ENCODE peak calls at places on chromosome 2, in six cellular contexts. I, B, C, W, U and M are unnamed samples.

GRCh38 chr2:67854103-67854502 is 208.7 kb downstream of the C1D start:
- DNase-seq in I (no peak), B (no peak), C (no peak), W (no peak), U (no peak), M (no peak)

GRCh38 chr2:164028764-164029534 is 293.1 kb upstream of the FIGN start:
- DNase-seq in I (no peak), B (no peak), C (no peak), W (no peak), U (no peak), M (peak; percentile 91)

GRCh38 chr2:74845991-74846390 is 12.1 kb downstream of the HK2 start:
- DNase-seq in I (no peak), B (no peak), C (no peak), W (no peak), U (no peak), M (no peak)

GRCh38 chr2:148607553-148607952 is 37.0 kb upstream of the EPC2 start:
- DNase-seq in I (no peak), B (no peak), C (no peak), W (no peak), U (no peak), M (no peak)

GRCh38 chr2:9644603-9645002 is 13.8 kb upstream of the YWHAQ start:
- DNase-seq in I (no peak), B (no peak), C (no peak), W (no peak), U (no peak), M (no peak)

GRCh38 chr2:160334028-160334729 is 134.1 kb upstream of the ITGB6 start:
- DNase-seq in I (no peak), B (no peak), C (no peak), W (no peak), U (no peak), M (no peak)

GRCh38 chr2:9655441-9656269 is 24.9 kb upstream of the YWHAQ start:
- DNase-seq in I (peak; percentile 86), B (no peak), C (no peak), W (no peak), U (no peak), M (no peak)

GRCh38 chr2:188318161-188318749 is 26.6 kb downstream of the GULP1 start:
- DNase-seq in I (no peak), B (no peak), C (no peak), W (no peak), U (no peak), M (peak; percentile 61)

GRCh38 chr2:160411167-160411566 is 82.4 kb downstream of the RBMS1 start:
- DNase-seq in I (peak; percentile 55), B (no peak), C (no peak), W (no peak), U (no peak), M (no peak)

GRCh38 chr2:48886919-48887318 is 131.4 kb upstream of the LHCGR start:
- DNase-seq in I (no peak), B (no peak), C (no peak), W (no peak), U (no peak), M (no peak)
- H3K4me1 ChIP-seq in I (no peaks in the 10 kb centered on the region), B (no peaks in the 10 kb centered on the region), C (no peaks in the 10 kb centered on the region), W (no peaks in the 10 kb centered on the region), U (no peaks in the 10 kb centered on the region), M (peaks cover 15% of the 10 kb centered on the region)

GRCh38 chr2:150047731-150048130 is 439.7 kb downstream of the RND3 start:
- DNase-seq in I (no peak), B (no peak), C (no peak), W (no peak), U (no peak), M (no peak)

GRCh38 chr2:150041721-150042450 is 445.6 kb downstream of the RND3 start:
- DNase-seq in I (no peak), B (no peak), C (no peak), W (no peak), U (no peak), M (no peak)

GRCh38 chr2:150046211-150046610 is 441.3 kb downstream of the RND3 start:
- DNase-seq in I (peak; percentile 47), B (no peak), C (no peak), W (no peak), U (no peak), M (no peak)

GRCh38 chr2:150042844-150043503 is 444.5 kb downstream of the RND3 start:
- DNase-seq in I (no peak), B (no peak), C (no peak), W (peak; percentile 9), U (no peak), M (no peak)

DNA sequence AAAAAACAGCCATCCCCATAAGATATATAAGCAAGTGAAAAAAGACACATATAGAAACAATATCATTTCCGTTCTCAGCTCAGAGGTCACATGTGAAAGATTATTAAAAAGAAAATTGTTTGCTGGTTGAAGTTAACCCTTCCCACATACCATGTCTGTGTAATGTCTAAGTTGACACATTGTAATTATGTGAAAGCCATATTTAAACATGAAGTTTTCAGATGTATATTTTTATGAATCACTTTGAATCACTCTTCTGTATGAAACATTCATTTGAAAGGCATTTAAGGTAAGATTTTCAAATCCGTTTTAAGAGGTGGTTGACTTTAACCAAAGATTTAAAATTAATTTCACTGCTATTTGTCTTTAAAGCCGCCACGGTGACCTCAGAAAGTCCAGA is 441.9 kb downstream of the RND3 start:
- DNase-seq in I (no peak), B (no peak), C (no peak), W (no peak), U (no peak), M (no peak)
- H3K4me3 ChIP-seq in I (no peak overlapping the region), B (no peak overlapping the region), C (no peak overlapping the region), W (no peak overlapping the region), U (no peak overlapping the region), M (no peak overlapping the region)

DNA sequence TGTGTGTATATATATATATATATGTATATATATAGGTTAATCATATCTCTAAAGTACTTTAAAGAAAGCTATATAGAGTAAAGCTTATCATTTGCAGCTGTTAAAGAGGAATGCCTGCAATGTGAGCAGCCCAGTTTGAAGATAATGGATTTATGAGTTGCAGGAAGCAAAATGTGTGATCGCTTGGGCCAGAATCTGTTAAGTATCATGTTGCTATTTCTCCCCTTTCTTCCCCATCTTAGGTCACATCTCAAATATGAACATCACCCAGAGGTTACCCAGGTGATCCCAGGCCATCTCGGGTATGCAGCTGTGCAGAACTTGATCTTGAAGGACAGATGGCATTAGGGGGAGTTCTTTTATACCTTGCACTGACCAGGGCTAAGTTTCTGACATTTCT is 316.5 kb downstream of the MTX2 start:
- DNase-seq in I (no peak), B (no peak), C (no peak), W (peak; percentile 29), U (no peak), M (no peak)
- H3K27me3 ChIP-seq in I (no peaks in the 10 kb centered on the region), B (no peaks in the 10 kb centered on the region), C (peaks cover 5% of the 10 kb centered on the region), W (no peaks in the 10 kb centered on the region), U (peaks cover 3% of the 10 kb centered on the region), M (peaks cover 32% of the 10 kb centered on the region)

GRCh38 chr2:231189171-231189530 is 9.3 kb upstream of the ARMC9 start:
- DNase-seq in I (no peak), B (no peak), C (no peak), W (no peak), U (no peak), M (no peak)
- H3K4me1 ChIP-seq in I (peaks cover 10% of the 10 kb centered on the region), B (peaks cover 34% of the 10 kb centered on the region), C (peaks cover 23% of the 10 kb centered on the region), W (no peaks in the 10 kb centered on the region), U (no peaks in the 10 kb centered on the region), M (no peaks in the 10 kb centered on the region)

DNA sequence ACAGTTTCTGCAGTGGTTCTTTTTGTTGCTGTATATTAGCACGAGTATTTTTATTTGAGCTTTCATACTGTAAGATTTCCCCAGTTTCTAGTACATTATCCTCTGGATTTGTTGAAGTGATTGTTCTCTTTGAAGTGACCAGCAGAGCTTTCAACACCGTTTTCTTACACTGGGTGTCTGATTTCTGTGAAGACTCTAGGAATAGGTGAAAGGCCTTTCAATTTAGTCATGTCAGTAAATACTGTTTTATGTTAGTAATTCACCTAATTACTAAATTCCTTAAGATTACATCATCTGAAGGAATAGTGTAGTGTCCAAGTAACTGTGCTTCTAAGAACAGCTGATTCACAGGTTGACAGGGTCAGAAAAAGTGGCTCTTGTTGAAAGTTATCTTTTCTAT is 2.3 kb downstream of the PPM1B start:
- DNase-seq in I (no peak), B (no peak), C (no peak), W (no peak), U (no peak), M (no peak)
- H3K4me3 ChIP-seq in I (peak overlapping the region; percentile 87), B (peak overlapping the region; percentile 88), C (peak overlapping the region; percentile 91), W (peak overlapping the region; percentile 86), U (peak overlapping the region; percentile 83), M (peak overlapping the region; percentile 96)

GRCh38 chr2:26567534-26567933 is 73.6 kb downstream of the CIB4 start:
- DNase-seq in I (no peak), B (no peak), C (peak; percentile 22), W (no peak), U (no peak), M (no peak)

GRCh38 chr2:26569216-26570082 is 71.7 kb downstream of the CIB4 start:
- DNase-seq in I (peak; percentile 26), B (no peak), C (peak; percentile 30), W (no peak), U (no peak), M (no peak)

GRCh38 chr2:26566081-26566375 is 75.1 kb downstream of the CIB4 start:
- DNase-seq in I (no peak), B (no peak), C (peak; percentile 34), W (no peak), U (no peak), M (no peak)

GRCh38 chr2:26570083-26570430 is 71.1 kb downstream of the CIB4 start:
- DNase-seq in I (no peak), B (no peak), C (peak; percentile 21), W (no peak), U (no peak), M (peak; percentile 6)

DNA sequence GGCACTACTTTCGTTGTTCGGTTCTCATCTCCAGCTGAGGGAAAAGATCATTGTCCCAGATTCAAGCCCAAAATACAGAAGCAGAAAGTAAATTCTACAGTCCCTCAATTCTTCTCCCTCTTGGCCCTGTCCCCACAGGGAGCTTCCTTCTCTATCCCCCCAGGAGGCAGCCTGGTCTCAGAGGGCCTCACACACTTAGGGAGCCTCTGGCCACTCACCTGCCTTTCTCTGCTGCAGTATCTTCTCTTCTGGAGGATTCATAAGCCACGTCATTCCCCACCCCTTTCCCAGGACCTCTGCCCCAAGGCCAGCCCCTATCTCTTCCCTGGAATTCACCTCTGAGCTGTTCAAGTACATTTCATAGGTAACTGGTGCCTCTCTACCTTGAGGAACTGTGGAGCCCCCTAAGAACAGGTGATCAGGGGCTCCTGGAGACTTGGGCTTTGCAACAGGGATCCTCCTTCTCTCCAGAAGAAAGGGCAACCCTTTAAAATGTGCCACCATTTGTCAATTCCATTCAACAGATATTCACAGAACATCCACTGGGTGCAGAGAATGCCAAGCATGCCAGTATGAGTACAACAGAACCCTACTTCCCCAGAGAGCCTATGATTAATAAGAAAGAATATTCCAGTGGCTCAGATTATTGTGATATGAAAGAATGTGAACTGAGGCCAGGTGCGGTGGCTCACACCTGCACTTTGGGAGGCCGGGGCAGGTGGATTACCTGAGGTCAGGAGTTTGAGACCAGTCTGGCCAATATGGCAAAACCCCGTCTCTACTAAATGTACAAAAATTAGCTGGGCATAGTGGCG is 72.9 kb downstream of the CIB4 start:
- DNase-seq in I (peak; percentile 15), B (no peak), C (peak; percentile 7), W (no peak), U (no peak), M (no peak)
- H3K27me3 ChIP-seq in I (peaks cover 60% of the 10 kb centered on the region), B (peaks cover 57% of the 10 kb centered on the region), C (peaks cover 30% of the 10 kb centered on the region), W (peaks cover 51% of the 10 kb centered on the region), U (no peaks in the 10 kb centered on the region), M (peaks cover 39% of the 10 kb centered on the region)

DNA sequence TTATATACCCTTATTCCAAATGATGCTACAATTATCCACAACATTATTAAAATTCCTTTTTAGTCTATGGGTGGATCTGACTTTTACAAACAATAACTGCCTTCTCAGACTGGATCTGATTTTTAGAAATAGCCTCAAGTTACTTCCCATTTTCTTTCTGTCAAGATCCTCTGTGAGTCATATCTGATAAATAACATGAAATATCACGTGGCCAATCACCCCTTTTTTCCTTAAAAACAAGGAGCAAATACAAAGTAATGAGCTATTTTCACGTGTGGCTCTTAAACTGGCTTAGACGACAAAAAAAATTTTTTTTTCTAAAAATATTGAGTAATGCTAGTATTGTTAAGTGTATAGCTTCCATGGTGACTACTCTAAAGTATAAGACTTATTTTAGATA is 6.7 kb downstream of the PELI1 start:
- DNase-seq in I (no peak), B (no peak), C (no peak), W (no peak), U (no peak), M (no peak)
- H3K4me1 ChIP-seq in I (peaks cover 16% of the 10 kb centered on the region), B (peaks cover 4% of the 10 kb centered on the region), C (peaks cover 30% of the 10 kb centered on the region), W (peaks cover 40% of the 10 kb centered on the region), U (peaks cover 44% of the 10 kb centered on the region), M (peaks cover 12% of the 10 kb centered on the region)